ENCODE peak calls at places on chromosomes 2 and 18, in six cellular contexts. G, R, W, E, Q and S are unnamed samples.

GRCh38 chr2:121944072-121944829 is 188.8 kb downstream of the TSN start:
- DNase-seq in E (no peak), G (no peak), R (no peak), Q (peak), W (peak), S (no peak)

GRCh38 chr2:239928457-239929350 is 96.4 kb downstream of the NDUFA10 start:
- DNase-seq in Q (no peak), E (no peak), W (no peak), R (peak), G (peak), S (peak)

GRCh38 chr2:19574788-19575260 is 216.4 kb upstream of the OSR1 start:
- DNase-seq in Q (peak), E (no peak), G (no peak), W (no peak), R (peak), S (peak)

GRCh38 chr2:76599732-76600368 is 889.1 kb upstream of the GCFC2 start:
- DNase-seq in R (peak), W (no peak), G (no peak), Q (peak), E (no peak), S (peak)

GRCh38 chr2:43131890-43132522 is 94.4 kb downstream of the ZFP36L2 start:
- DNase-seq in W (no peak), R (no peak), E (no peak), G (peak), Q (no peak), S (no peak)

GRCh38 chr2:36607947-36608346 is 10.0 kb upstream of the FEZ2 start:
- DNase-seq in Q (no peak), R (no peak), G (no peak), W (no peak), E (no peak), S (no peak)

GRCh38 chr2:1136071-1136470 is 185.4 kb downstream of the SNTG2 start:
- DNase-seq in G (no peak), W (no peak), Q (no peak), E (no peak), R (no peak), S (no peak)

GRCh38 chr2:219430633-219431615 is 3.7 kb upstream of the SPEG start:
- DNase-seq in W (no peak), E (no peak), Q (no peak), R (no peak), G (no peak), S (no peak)

GRCh38 chr2:180474716-180475115 is 467.6 kb upstream of the CWC22 start:
- DNase-seq in Q (no peak), G (no peak), R (no peak), W (no peak), E (no peak), S (no peak)

GRCh38 chr18:32301976-32302743 is 112.3 kb downstream of the MEP1B start:
- DNase-seq in E (no peak), G (no peak), W (peak), Q (no peak), R (no peak), S (no peak)

GRCh38 chr18:13139885-13140450 is 78.6 kb upstream of the LDLRAD4 start:
- DNase-seq in W (no peak), R (no peak), E (no peak), G (no peak), Q (no peak), S (no peak)

GRCh38 chr18:9897129-9897528 is 11.4 kb downstream of the TXNDC2 start:
- DNase-seq in Q (no peak), R (no peak), E (no peak), G (no peak), W (no peak), S (no peak)

GRCh38 chr2:199468561-199469513 is 11.1 kb upstream of the SATB2 start:
- DNase-seq in R (no peak), E (no peak), Q (no peak), W (no peak), G (no peak), S (no peak)

GRCh38 chr2:20217041-20217970 is 7.6 kb downstream of the SDC1 start:
- DNase-seq in E (no peak), R (peak), Q (no peak), G (no peak), W (no peak), S (no peak)

GRCh38 chr2:233443511-233444183 is 89.4 kb downstream of the DGKD start:
- DNase-seq in Q (peak), E (peak), R (peak), G (peak), W (peak), S (peak)

GRCh38 chr18:12703714-12704113 is 872 bp downstream of the PSMG2 start:
- DNase-seq in G (no peak), E (peak), W (no peak), R (no peak), Q (no peak), S (no peak)

GRCh38 chr2:71668326-71669057 is 215.1 kb downstream of the DYSF start:
- DNase-seq in E (no peak), R (no peak), W (no peak), G (peak), Q (no peak), S (no peak)

GRCh38 chr2:148917431-148917830 is 42.4 kb downstream of the KIF5C start:
- DNase-seq in W (no peak), R (no peak), G (no peak), E (no peak), Q (no peak), S (no peak)

GRCh38 chr2:201070966-201071304 is 536 bp downstream of the HYCC2 start:
- DNase-seq in Q (no peak), E (no peak), W (no peak), R (no peak), G (no peak), S (no peak)

GRCh38 chr2:204486855-204487254 is 58.4 kb upstream of the PARD3B start:
- DNase-seq in W (no peak), R (no peak), G (no peak), E (no peak), Q (no peak), S (no peak)

GRCh38 chr2:2574401-2575184 is 243.5 kb upstream of the MYT1L start:
- DNase-seq in E (no peak), R (no peak), Q (no peak), G (peak), W (no peak), S (no peak)

GRCh38 chr18:54086046-54086802 is 138.2 kb downstream of the MBD2 start:
- DNase-seq in R (no peak), G (no peak), E (peak), Q (no peak), W (no peak), S (no peak)

GRCh38 chr2:47038656-47039501 is 116.2 kb downstream of the STPG4 start:
- DNase-seq in E (peak), Q (no peak), R (no peak), G (no peak), W (no peak), S (peak)

GRCh38 chr2:1731963-1732768 is 12.1 kb downstream of the PXDN start:
- DNase-seq in W (peak), R (peak), G (no peak), Q (peak), E (no peak), S (no peak)

GRCh38 chr2:198498048-198498447 is 693.7 kb downstream of the PLCL1 start:
- DNase-seq in G (no peak), E (no peak), R (no peak), W (no peak), Q (no peak), S (no peak)

GRCh38 chr2:186399082-186399644 is 86.9 kb upstream of the ZC3H15 start:
- DNase-seq in R (no peak), W (no peak), Q (no peak), G (no peak), E (no peak), S (no peak)

GRCh38 chr18:45060102-45060501 is 379.4 kb downstream of the SETBP1 start:
- DNase-seq in W (no peak), Q (no peak), G (no peak), E (no peak), R (no peak), S (no peak)

GRCh38 chr18:36912887-36913286 is 84.0 kb downstream of the KIAA1328 start:
- DNase-seq in R (no peak), Q (no peak), W (no peak), E (no peak), G (no peak), S (no peak)

GRCh38 chr2:74474899-74475298 is 2.4 kb upstream of the MRPL53 start:
- DNase-seq in Q (no peak), G (no peak), E (no peak), W (no peak), R (no peak), S (no peak)